ENCODE peak calls at places on chromosome 4, in nine cellular contexts. Z is fibroblast of lung; E is foreskin fibroblast; V is body of pancreas; A is CD8-positive, alpha-beta memory T cell; L is cardiac fibroblast; Y is spleen; T is cardiac muscle cell; J is bronchial epithelial cell. X is an unnamed sample.

GRCh38 chr4:151652841-151653547 is 107.8 kb downstream of the GATB start:
- DNase-seq in Z (peak; percentile 49), T (peak; percentile 45), A (no peak), J (no peak), L (peak; percentile 39), E (peak; percentile 90), Y (no peak), V (no peak), X (no peak)

GRCh38 chr4:137471895-137472294 is 60.4 kb downstream of the PCDH18 start:
- DNase-seq in V (no peak), J (peak; percentile 79), A (no peak), Y (no peak), Z (peak; percentile 51), T (no peak), L (peak; percentile 61), E (peak; percentile 77), X (no peak)

GRCh38 chr4:82900016-82900334 is 560 bp upstream of the THAP9 start:
- DNase-seq in Y (no peak), E (no peak), A (no peak), T (no peak), Z (no peak), J (peak; percentile 54), V (no peak), L (no peak), X (no peak)

GRCh38 chr4:94550851-94551250 is 99.1 kb downstream of the PDLIM5 start:
- DNase-seq in L (no peak), E (no peak), Z (no peak), V (no peak), T (no peak), J (no peak), Y (no peak), A (no peak), X (no peak)

GRCh38 chr4:188403272-188403671 is 264.0 kb downstream of the TRIML1 start:
- DNase-seq in V (no peak), A (no peak), Z (no peak), E (no peak), T (peak; percentile 15), J (no peak), L (no peak), Y (no peak), X (no peak)

GRCh38 chr4:183038436-183038835 is 60.6 kb upstream of the WWC2 start:
- DNase-seq in V (no peak), Y (no peak), T (no peak), J (no peak), E (no peak), Z (no peak), A (no peak), L (no peak), X (no peak)

GRCh38 chr4:22434895-22435294 is 81.0 kb downstream of the ADGRA3 start:
- DNase-seq in Y (no peak), A (no peak), Z (peak; percentile 68), L (peak; percentile 72), E (peak; percentile 71), J (peak; percentile 53), V (peak; percentile 55), T (peak; percentile 71), X (no peak)

GRCh38 chr4:32858971-32859370 is 2138.8 kb downstream of the PCDH7 start:
- DNase-seq in T (peak; percentile 61), J (peak; percentile 91), Y (no peak), V (no peak), Z (peak; percentile 92), A (no peak), E (peak; percentile 91), L (peak; percentile 49), X (no peak)

GRCh38 chr4:44415251-44415650 is 33.4 kb downstream of the KCTD8 start:
- DNase-seq in L (no peak), Y (no peak), A (no peak), J (no peak), Z (no peak), E (no peak), V (no peak), T (no peak), X (no peak)

GRCh38 chr4:13537011-13537831 is 7.1 kb downstream of the NKX3-2 start:
- DNase-seq in A (no peak), T (no peak), J (no peak), Y (no peak), Z (no peak), E (peak; percentile 10), V (no peak), L (no peak), X (no peak)

GRCh38 chr4:109826719-109827118 is 1.1 kb upstream of the RRH start:
- DNase-seq in L (peak; percentile 46), V (no peak), Y (no peak), E (peak; percentile 33), J (peak; percentile 20), T (peak; percentile 41), A (peak; percentile 20), Z (peak; percentile 48), X (no peak)

GRCh38 chr4:158259955-158260575 is 49.8 kb downstream of the TMEM144 start:
- DNase-seq in J (peak; percentile 36), Y (no peak), T (peak; percentile 57), L (peak; percentile 70), A (no peak), E (peak; percentile 44), Z (peak; percentile 60), V (no peak), X (no peak)

GRCh38 chr4:13238936-13239335 is 245.2 kb downstream of the RAB28 start:
- DNase-seq in V (no peak), J (no peak), L (no peak), Z (no peak), E (no peak), T (no peak), Y (no peak), A (no peak), X (no peak)

GRCh38 chr4:2416564-2417195 is 1.8 kb downstream of the ZFYVE28 start:
- DNase-seq in L (peak; percentile 52), A (no peak), E (peak; percentile 70), T (no peak), Z (no peak), V (no peak), Y (peak; percentile 85), J (no peak), X (no peak)
- H3K4me3 ChIP-seq in L (peak overlapping the region; percentile 72), A (peak overlapping the region; percentile 47), E (peak overlapping the region; percentile 18), T (peak overlapping the region; percentile 23), Z (peak overlapping the region; percentile 36), V (no peak overlapping the region), Y (peak overlapping the region; percentile 72), J (peak overlapping the region; percentile 17), X (peak overlapping the region; percentile 59)

DNA sequence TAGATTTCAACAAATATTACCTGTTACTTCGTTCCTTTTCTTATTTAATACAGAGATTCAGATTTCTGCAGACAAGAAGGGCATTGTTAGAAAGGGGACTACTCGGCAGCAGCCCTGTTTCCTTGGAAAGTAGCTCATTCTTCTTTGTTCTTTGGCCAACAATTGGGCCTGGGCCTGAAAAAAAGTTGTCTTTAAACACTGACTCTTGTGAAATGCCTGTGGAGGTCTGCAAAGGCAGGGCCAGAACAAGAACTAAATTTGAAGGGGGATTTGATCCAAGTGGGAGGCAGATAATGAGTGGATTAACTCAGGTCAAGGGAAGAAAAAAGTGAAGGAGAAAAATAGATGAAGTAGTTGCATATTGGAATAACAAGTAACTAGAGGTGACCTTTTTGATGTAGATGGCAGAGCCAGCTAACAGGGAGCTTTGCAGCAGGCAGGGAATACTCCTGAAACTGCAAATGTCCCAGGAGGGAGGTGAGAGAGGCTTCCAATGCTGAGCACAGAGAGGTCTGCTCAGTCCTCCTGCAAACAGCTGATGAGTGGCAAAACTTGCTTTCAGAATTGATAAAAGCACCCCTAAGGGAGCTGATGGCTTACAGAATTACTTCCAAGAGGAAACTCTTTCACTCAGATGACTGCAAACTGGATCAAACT is 393.2 kb upstream of the HS3ST1 start:
- DNase-seq in J (no peak), E (no peak), A (no peak), Y (no peak), Z (no peak), L (no peak), V (no peak), T (peak; percentile 39), X (no peak)
- H3K4me3 ChIP-seq in J (no peak overlapping the region), E (no peak overlapping the region), A (no peak overlapping the region), Y (no peak overlapping the region), Z (no peak overlapping the region), L (no peak overlapping the region), V (no peak overlapping the region), T (no peak overlapping the region), X (no peak overlapping the region)

GRCh38 chr4:112514079-112514448 is 1.9 kb downstream of the NEUROG2 start:
- DNase-seq in Z (no peak), T (no peak), J (no peak), A (no peak), L (no peak), V (no peak), Y (no peak), E (no peak), X (no peak)

GRCh38 chr4:112510468-112511293 is 5.3 kb downstream of the NEUROG2 start:
- DNase-seq in A (no peak), Z (no peak), E (peak; percentile 44), J (no peak), L (no peak), V (no peak), Y (no peak), T (no peak), X (no peak)

GRCh38 chr4:112510191-112510467 is 5.9 kb downstream of the NEUROG2 start:
- DNase-seq in Y (no peak), J (no peak), Z (no peak), V (no peak), T (no peak), A (no peak), E (no peak), L (no peak), X (no peak)

GRCh38 chr4:112509243-112510190 is 6.5 kb downstream of the NEUROG2 start:
- DNase-seq in E (peak; percentile 53), J (peak; percentile 40), A (no peak), Y (no peak), V (no peak), L (no peak), Z (no peak), T (no peak), X (no peak)

GRCh38 chr4:112511294-112512118 is 4.5 kb downstream of the NEUROG2 start:
- DNase-seq in Z (no peak), A (no peak), T (no peak), Y (no peak), E (no peak), V (no peak), J (no peak), L (no peak), X (no peak)
- H3K4me3 ChIP-seq in Z (no peak overlapping the region), A (no peak overlapping the region), T (peak overlapping the region; percentile 5), Y (no peak overlapping the region), E (no peak overlapping the region), V (no peak overlapping the region), J (no peak overlapping the region), L (no peak overlapping the region), X (no peak overlapping the region)

GRCh38 chr4:108160741-108161352 is 7.9 kb downstream of the LEF1 start:
- DNase-seq in V (no peak), E (no peak), T (no peak), Y (no peak), Z (no peak), A (peak; percentile 38), L (no peak), J (no peak), X (no peak)

GRCh38 chr4:108166038-108166437 is 2.7 kb downstream of the LEF1 start:
- DNase-seq in A (peak; percentile 40), Y (no peak), E (no peak), Z (no peak), T (no peak), J (no peak), L (no peak), V (no peak), X (no peak)

GRCh38 chr4:108165601-108166000 is 3.1 kb downstream of the LEF1 start:
- DNase-seq in A (peak; percentile 17), J (no peak), T (no peak), Y (no peak), V (no peak), Z (no peak), L (no peak), E (no peak), X (no peak)

GRCh38 chr4:108166441-108167315 is 2.1 kb downstream of the LEF1 start:
- DNase-seq in E (peak; percentile 42), A (peak; percentile 46), L (no peak), J (no peak), Y (peak; percentile 81), Z (peak; percentile 28), V (peak; percentile 22), T (no peak), X (no peak)

GRCh38 chr4:108163352-108163751 is 5.4 kb downstream of the LEF1 start:
- DNase-seq in J (no peak), A (no peak), V (no peak), L (no peak), Z (no peak), Y (no peak), E (no peak), T (no peak), X (no peak)
- H3K4me3 ChIP-seq in J (no peak overlapping the region), A (peak overlapping the region; percentile 69), V (no peak overlapping the region), L (no peak overlapping the region), Z (no peak overlapping the region), Y (no peak overlapping the region), E (no peak overlapping the region), T (no peak overlapping the region), X (no peak overlapping the region)